ENCODE peak calls at places on chromosome 15, in eight cellular contexts. N is stimulated activated CD8-positive, alpha-beta memory T cell treated with anti-CD3 and anti-CD28 coated beads, Interleukin-2, amount 100 ng/mL, for 48 hours; R is fibroblast of mammary gland; E is fibroblast of lung; I is MV-4-11; M is heart right ventricle; X is PC-9; H is NCI-H1048. F is an unnamed sample.

GRCh38 chr15:63371297-63371918 is 10.2 kb downstream of the CA12 start:
- DNase-seq in N (no peak), R (peak; percentile 96), E (peak; percentile 58), I (no peak), M (no peak), X (no peak), H (no peak), F (no peak)

GRCh38 chr15:83065431-83065830 is 1.6 kb downstream of the BTBD1 start:
- DNase-seq in N (no peak), R (no peak), E (no peak), I (no peak), M (no peak), X (no peak), H (no peak), F (no peak)

GRCh38 chr15:36323607-36324006 is 255.8 kb upstream of the CDIN1 start:
- DNase-seq in N (no peak), R (peak; percentile 17), E (peak; percentile 80), I (no peak), M (no peak), X (no peak), H (no peak), F (no peak)

GRCh38 chr15:39618063-39618823 is 37.4 kb downstream of the THBS1 start:
- DNase-seq in N (no peak), R (no peak), E (no peak), I (no peak), M (no peak), X (no peak), H (no peak), F (no peak)

GRCh38 chr15:101029971-101030661 is 111.0 kb downstream of the LRRK1 start:
- DNase-seq in N (no peak), R (no peak), E (no peak), I (no peak), M (peak; percentile 2), X (no peak), H (no peak), F (no peak)

GRCh38 chr15:29567336-29567735 is 254.9 kb downstream of the TJP1 start:
- DNase-seq in N (no peak), R (no peak), E (no peak), I (no peak), M (no peak), X (no peak), H (no peak), F (no peak)

GRCh38 chr15:31080618-31081017 is 20.9 kb downstream of the TRPM1 start:
- DNase-seq in N (peak; percentile 17), R (no peak), E (no peak), I (peak; percentile 14), M (peak; percentile 56), X (no peak), H (peak; percentile 69), F (no peak)

GRCh38 chr15:77859491-77860060 is 217.9 kb downstream of the TBC1D2B start:
- DNase-seq in N (no peak), R (no peak), E (no peak), I (no peak), M (no peak), X (no peak), H (no peak), F (no peak)

GRCh38 chr15:90083419-90083818 is 18.8 kb downstream of the IDH2 start:
- DNase-seq in N (no peak), R (no peak), E (no peak), I (no peak), M (no peak), X (no peak), H (no peak), F (no peak)

GRCh38 chr15:71575474-71576045 is 234.8 kb upstream of the NR2E3 start:
- DNase-seq in N (no peak), R (peak; percentile 34), E (no peak), I (no peak), M (no peak), X (no peak), H (no peak), F (no peak)

GRCh38 chr15:29887719-29888118 is 65.5 kb upstream of the TJP1 start:
- DNase-seq in N (no peak), R (peak; percentile 45), E (peak; percentile 36), I (no peak), M (no peak), X (no peak), H (no peak), F (no peak)

GRCh38 chr15:49438970-49439631 is 16.1 kb downstream of the FGF7 start:
- DNase-seq in N (no peak), R (no peak), E (peak; percentile 32), I (peak; percentile 98), M (peak; percentile 31), X (no peak), H (no peak), F (no peak)

GRCh38 chr15:42163291-42163690 is 6.9 kb upstream of the PLA2G4F start:
- DNase-seq in N (no peak), R (no peak), E (no peak), I (no peak), M (no peak), X (no peak), H (no peak), F (no peak)

GRCh38 chr15:63778800-63779199 is 54.9 kb downstream of the HERC1 start:
- DNase-seq in N (no peak), R (no peak), E (no peak), I (no peak), M (no peak), X (no peak), H (no peak), F (no peak)

GRCh38 chr15:100285641-100286295 is 56.0 kb downstream of the ADAMTS17 start:
- DNase-seq in N (no peak), R (no peak), E (no peak), I (no peak), M (no peak), X (no peak), H (no peak), F (no peak)

GRCh38 chr15:50544368-50544767 is 2.1 kb downstream of the USP50 start:
- DNase-seq in N (no peak), R (no peak), E (no peak), I (no peak), M (no peak), X (no peak), H (no peak), F (no peak)

GRCh38 chr15:25673972-25674371 is 189.2 kb downstream of the ATP10A start:
- DNase-seq in N (no peak), R (no peak), E (no peak), I (no peak), M (no peak), X (no peak), H (no peak), F (no peak)

GRCh38 chr15:37720267-37720666 is 214.2 kb upstream of the TMCO5A start:
- DNase-seq in N (no peak), R (no peak), E (no peak), I (no peak), M (no peak), X (no peak), H (no peak), F (no peak)

GRCh38 chr15:84992157-84992940 is 10.7 kb downstream of the PDE8A start:
- DNase-seq in N (peak; percentile 17), R (peak; percentile 83), E (peak; percentile 94), I (peak; percentile 62), M (no peak), X (peak; percentile 55), H (no peak), F (no peak)

GRCh38 chr15:68646156-68646555 is 67.4 kb downstream of the CORO2B start:
- DNase-seq in N (no peak), R (no peak), E (no peak), I (no peak), M (no peak), X (no peak), H (no peak), F (no peak)

GRCh38 chr15:50774450-50774849 is 8.9 kb upstream of the SPPL2A start:
- DNase-seq in N (no peak), R (peak; percentile 56), E (no peak), I (peak; percentile 1), M (no peak), X (no peak), H (no peak), F (no peak)

GRCh38 chr15:28934645-28935044 is 48.9 kb downstream of the APBA2 start:
- DNase-seq in N (no peak), R (no peak), E (no peak), I (no peak), M (no peak), X (no peak), H (no peak), F (no peak)

GRCh38 chr15:73683624-73684536 is at the start of gene CD276:
- DNase-seq in N (no peak), R (peak; percentile 72), E (peak; percentile 76), I (peak; percentile 88), M (peak; percentile 73), X (peak; percentile 84), H (no peak), F (no peak)

GRCh38 chr15:84855032-84855645 is 29.3 kb upstream of the SLC28A1 start:
- DNase-seq in N (no peak), R (no peak), E (no peak), I (no peak), M (no peak), X (no peak), H (no peak), F (no peak)

F was measured in stimulated activated effector memory CD8-positive, alpha-beta T cell treated with anti-CD3 and anti-CD28 coated beads, Interleukin-12 subunit alpha, Interleukin-12 subunit beta, amount 100 ng/mL, for 72 hours.